ENCODE peak calls at places on chromosomes 13 and 19, in five cellular contexts. V, O, G, S and B are unnamed samples.

GRCh38 chr13:61531383-61532065 is 115.9 kb upstream of the PCDH20 start:
- DNase-seq in V (peak; percentile 17), O (no peak), G (no peak), S (no peak), B (no peak)

GRCh38 chr13:48749699-48750473 is 96.2 kb downstream of the CYSLTR2 start:
- DNase-seq in V (peak; percentile 73), O (no peak), G (peak; percentile 39), S (no peak), B (peak; percentile 83)

GRCh38 chr19:55088543-55089265 is 13.0 kb downstream of the EPS8L1 start:
- DNase-seq in V (no peak), O (peak; percentile 76), G (no peak), S (peak; percentile 49), B (no peak)

GRCh38 chr13:45807520-45808099 is 43.9 kb downstream of the SIAH3 start:
- DNase-seq in V (peak; percentile 8), O (no peak), G (no peak), S (peak; percentile 35), B (peak; percentile 28)

GRCh38 chr13:33194820-33195692 is 90.5 kb downstream of the STARD13 start:
- DNase-seq in V (peak; percentile 99), O (no peak), G (no peak), S (no peak), B (no peak)

GRCh38 chr19:18428837-18429674 is 8.9 kb downstream of the ISYNA1 start:
- DNase-seq in V (no peak), O (no peak), G (no peak), S (peak; percentile 77), B (no peak)

GRCh38 chr19:38001158-38001781 is 94.3 kb downstream of the SIPA1L3 start:
- DNase-seq in V (no peak), O (no peak), G (no peak), S (no peak), B (no peak)

GRCh38 chr19:8505680-8506401 is 3.4 kb upstream of the PRAM1 start:
- DNase-seq in V (no peak), O (peak; percentile 81), G (no peak), S (peak; percentile 55), B (no peak)

GRCh38 chr19:16899566-16900075 is 10.8 kb downstream of the F2RL3 start:
- DNase-seq in V (no peak), O (no peak), G (no peak), S (peak; percentile 65), B (no peak)

GRCh38 chr13:38180670-38181069 is 169.0 kb upstream of the UFM1 start:
- DNase-seq in V (no peak), O (no peak), G (no peak), S (peak; percentile 23), B (no peak)

GRCh38 chr13:80586356-80586755 is 245.4 kb upstream of the SPRY2 start:
- DNase-seq in V (no peak), O (no peak), G (no peak), S (no peak), B (no peak)

GRCh38 chr13:33744589-33745369 is 73.2 kb upstream of the RFC3 start:
- DNase-seq in V (no peak), O (no peak), G (no peak), S (no peak), B (no peak)

GRCh38 chr13:75637101-75637774 is 1.1 kb downstream of the LMO7 start:
- DNase-seq in V (no peak), O (no peak), G (no peak), S (no peak), B (no peak)

GRCh38 chr19:35013047-35013819 is 13.1 kb downstream of the GRAMD1A start:
- DNase-seq in V (no peak), O (no peak), G (no peak), S (peak; percentile 16), B (no peak)

GRCh38 chr13:109155301-109155761 is 525.9 kb downstream of the MYO16 start:
- DNase-seq in V (no peak), O (no peak), G (no peak), S (no peak), B (peak; percentile 73)

GRCh38 chr19:12994701-12995595 is at the start of gene NFIX:
- DNase-seq in V (no peak), O (peak; percentile 70), G (no peak), S (peak; percentile 54), B (no peak)

GRCh38 chr13:50065712-50066111 is 50.5 kb downstream of the KCNRG start:
- DNase-seq in V (no peak), O (no peak), G (no peak), S (no peak), B (no peak)

GRCh38 chr13:51785592-51786424 is 18.2 kb downstream of the DHRS12 start:
- DNase-seq in V (no peak), O (no peak), G (no peak), S (no peak), B (peak; percentile 58)

GRCh38 chr13:50334092-50334778 is 319.0 kb downstream of the KCNRG start:
- DNase-seq in V (no peak), O (no peak), G (no peak), S (no peak), B (no peak)

GRCh38 chr13:25114220-25114619 is 18.3 kb downstream of the PABPC3 start:
- DNase-seq in V (peak; percentile 56), O (peak; percentile 72), G (no peak), S (peak; percentile 59), B (peak; percentile 30)

GRCh38 chr19:29668746-29669609 is 3.7 kb downstream of the PLEKHF1 start:
- DNase-seq in V (no peak), O (peak; percentile 40), G (no peak), S (no peak), B (no peak)

GRCh38 chr13:27053235-27053884 is 118.3 kb downstream of the USP12 start:
- DNase-seq in V (no peak), O (no peak), G (no peak), S (no peak), B (no peak)

GRCh38 chr13:40665754-40666057 is 735 bp downstream of the FOXO1 start:
- DNase-seq in V (no peak), O (no peak), G (no peak), S (peak; percentile 23), B (no peak)

GRCh38 chr19:38912600-38913514 is 871 bp upstream of the CCER2 start:
- DNase-seq in V (no peak), O (no peak), G (no peak), S (no peak), B (no peak)

GRCh38 chr19:48810151-48810550 is 678 bp downstream of the BCAT2 start:
- DNase-seq in V (no peak), O (no peak), G (no peak), S (no peak), B (no peak)

GRCh38 chr19:48815870-48816501 is 5.2 kb upstream of the BCAT2 start:
- DNase-seq in V (no peak), O (no peak), G (no peak), S (peak; percentile 83), B (no peak)

GRCh38 chr19:48812094-48812929 is 1.5 kb upstream of the BCAT2 start:
- DNase-seq in V (no peak), O (peak; percentile 79), G (peak; percentile 66), S (peak; percentile 84), B (no peak)

GRCh38 chr19:48814895-48815294 is 4.1 kb upstream of the BCAT2 start:
- DNase-seq in V (no peak), O (no peak), G (no peak), S (no peak), B (no peak)

DNA sequence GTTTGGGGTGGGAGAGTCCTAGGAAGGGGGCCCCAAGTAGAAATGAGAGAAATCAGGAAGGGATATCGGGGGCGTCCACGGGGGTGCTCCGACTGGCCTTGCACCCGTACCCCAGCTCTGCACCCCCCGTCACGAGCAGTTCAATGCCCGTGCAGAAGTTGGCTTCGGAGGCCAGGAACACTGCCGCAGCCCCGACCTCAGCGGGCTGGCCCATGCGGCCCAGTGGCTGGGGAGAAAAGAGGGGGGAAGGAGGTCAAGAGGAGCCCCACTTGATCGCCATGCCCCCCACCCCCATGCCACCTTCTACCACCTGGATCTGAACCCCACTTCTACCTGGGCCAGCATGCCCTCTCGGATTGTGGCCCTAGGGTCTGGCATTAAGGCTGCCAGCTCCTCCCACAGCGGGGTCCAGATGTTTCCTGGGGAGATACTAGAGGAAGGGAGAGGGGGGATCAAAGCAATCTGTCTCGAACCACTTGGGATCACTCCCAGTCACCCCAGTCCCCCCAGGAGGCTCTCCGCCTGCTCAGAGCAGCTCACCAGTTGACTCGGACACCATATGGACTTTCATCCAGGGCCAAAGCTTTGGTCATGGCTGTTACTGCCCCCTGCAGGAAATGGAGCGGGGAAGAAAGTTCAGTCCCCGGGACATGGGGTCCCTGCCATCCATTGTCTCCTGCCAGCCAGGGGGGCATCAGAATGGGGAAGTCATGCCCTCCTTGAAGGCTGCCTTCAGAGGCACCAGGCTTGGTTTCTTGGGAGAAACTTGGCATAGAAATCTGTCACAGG is 2.5 kb upstream of the BCAT2 start:
- DNase-seq in V (no peak), O (no peak), G (no peak), S (no peak), B (no peak)
- TF ChIP-seq CTCF in V (no peak), O (no peak), G (no peak), S (peak; percentile 11), B (peak; percentile 34)

GRCh38 chr19:4058696-4059492 is 7.8 kb downstream of the ZBTB7A start:
- DNase-seq in V (no peak), O (no peak), G (no peak), S (no peak), B (no peak)
- H3K4me3 ChIP-seq in V (peak overlapping the region; percentile 58), O (peak overlapping the region; percentile 98), G (peak overlapping the region; percentile 57), S (no peak overlapping the region), B (peak overlapping the region; percentile 14)

GRCh38 chr13:36133950-36134349 is 2.8 kb upstream of the DCLK1 start:
- DNase-seq in V (no peak), O (no peak), G (no peak), S (no peak), B (no peak)
- TF ChIP-seq CTCF in V (no peak), O (no peak), G (no peak), S (no peak), B (peak; percentile 34)

GRCh38 chr19:6791237-6791636 is 18.7 kb downstream of the VAV1 start:
- DNase-seq in V (no peak), O (no peak), G (no peak), S (no peak), B (no peak)

GRCh38 chr19:6793411-6793810 is 20.9 kb downstream of the VAV1 start:
- DNase-seq in V (no peak), O (no peak), G (no peak), S (no peak), B (no peak)

GRCh38 chr19:6793973-6794372 is 21.5 kb downstream of the VAV1 start:
- DNase-seq in V (no peak), O (no peak), G (no peak), S (no peak), B (no peak)

GRCh38 chr19:6796278-6796677 is 23.8 kb downstream of the VAV1 start:
- DNase-seq in V (no peak), O (no peak), G (no peak), S (no peak), B (no peak)

GRCh38 chr19:6794817-6795431 is 22.4 kb downstream of the VAV1 start:
- DNase-seq in V (no peak), O (no peak), G (no peak), S (no peak), B (no peak)
- H3K4me3 ChIP-seq in V (no peak overlapping the region), O (no peak overlapping the region), G (no peak overlapping the region), S (no peak overlapping the region), B (no peak overlapping the region)

DNA sequence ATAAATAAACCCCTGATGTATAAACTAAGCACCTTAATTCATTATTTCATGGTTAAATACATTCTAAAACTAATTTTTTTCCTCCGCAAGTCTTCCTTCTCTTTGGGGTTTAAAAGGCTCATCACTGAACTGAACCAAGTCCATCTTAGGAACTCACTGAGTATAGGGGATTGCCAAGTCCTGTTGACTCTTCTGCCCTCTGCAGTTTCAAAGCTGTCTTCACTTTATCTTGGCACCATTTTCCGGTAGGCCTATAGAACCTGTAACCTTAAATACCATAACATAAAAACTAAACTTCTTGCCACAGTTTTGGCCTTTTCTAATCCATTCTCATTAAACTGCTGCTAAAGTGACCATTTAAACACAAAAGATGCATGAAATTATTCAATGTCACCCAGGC is 66.5 kb upstream of the USPL1 start:
- DNase-seq in V (no peak), O (no peak), G (no peak), S (peak; percentile 56), B (peak; percentile 5)
- TF ChIP-seq CTCF in V (peak; percentile 52), O (no peak), G (no peak), S (peak; percentile 41), B (peak; percentile 41)